ENCODE peak calls at places on chromosomes 12 and 14, in nine cellular contexts. K is Daoy, Z is midbrain, C is NT2/D1, W is sciatic nerve, J is HEK293T, H is activated T-cell treated with anti-CD3 and anti-CD28 coated beads for 4 hours, S is progenitor cell of endocrine pancreas, M is NCI-H460. Q is an unnamed sample.
A peak's percentile ranks its signal among the peaks of the same experiment; 100 is the strongest.

GRCh38 chr12:112536367-112536730 is 117.6 kb downstream of the PTPN11 start:
- DNase-seq in K (no peak), Z (no peak), C (no peak), W (no peak), J (no peak), H (no peak), S (no peak), M (no peak), Q (no peak)

GRCh38 chr12:125455556-125455955 is 390.3 kb downstream of the AACS start:
- DNase-seq in K (no peak), Z (no peak), C (no peak), W (no peak), J (no peak), H (no peak), S (no peak), M (no peak), Q (peak; percentile 9)

GRCh38 chr12:2389079-2389790 is 336.4 kb downstream of the CACNA1C start:
- DNase-seq in K (no peak), Z (no peak), C (no peak), W (no peak), J (no peak), H (no peak), S (no peak), M (no peak), Q (no peak)

GRCh38 chr14:90642239-90642717 is 174.0 kb downstream of the TTC7B start:
- DNase-seq in K (no peak), Z (peak; percentile 70), C (peak; percentile 85), W (no peak), J (no peak), H (no peak), S (no peak), M (no peak), Q (no peak)

GRCh38 chr14:85934123-85934885 is 404.4 kb downstream of the FLRT2 start:
- DNase-seq in K (peak; percentile 53), Z (peak; percentile 18), C (no peak), W (no peak), J (no peak), H (peak; percentile 33), S (no peak), M (peak; percentile 58), Q (peak; percentile 49)

GRCh38 chr12:10160659-10161386 is 11.1 kb downstream of the OLR1 start:
- DNase-seq in K (no peak), Z (no peak), C (no peak), W (no peak), J (no peak), H (no peak), S (no peak), M (no peak), Q (peak; percentile 49)

GRCh38 chr12:109721276-109721675 is 7.7 kb downstream of the FAM222A start:
- DNase-seq in K (no peak), Z (peak; percentile 37), C (no peak), W (no peak), J (no peak), H (no peak), S (no peak), M (no peak), Q (no peak)

GRCh38 chr14:105439710-105440553 is 20.3 kb downstream of the MTA1 start:
- DNase-seq in K (peak; percentile 50), Z (no peak), C (no peak), W (no peak), J (no peak), H (no peak), S (no peak), M (peak; percentile 19), Q (peak; percentile 57)

GRCh38 chr12:75900781-75901254 is 130.8 kb downstream of the PHLDA1 start:
- DNase-seq in K (no peak), Z (no peak), C (no peak), W (no peak), J (no peak), H (no peak), S (no peak), M (no peak), Q (no peak)

GRCh38 chr14:91419044-91419397 is 1.4 kb upstream of the CCDC88C start:
- DNase-seq in K (no peak), Z (no peak), C (no peak), W (no peak), J (no peak), H (no peak), S (no peak), M (no peak), Q (no peak)

GRCh38 chr12:6786416-6787094 is 2.8 kb upstream of the CD4 start:
- DNase-seq in K (no peak), Z (no peak), C (peak; percentile 80), W (no peak), J (no peak), H (no peak), S (no peak), M (no peak), Q (no peak)

GRCh38 chr14:73759183-73759713 is 45.1 kb upstream of the PNMA1 start:
- DNase-seq in K (peak; percentile 62), Z (peak; percentile 51), C (no peak), W (peak; percentile 89), J (peak; percentile 67), H (no peak), S (peak; percentile 38), M (no peak), Q (peak; percentile 38)

GRCh38 chr14:92665699-92666110 is 82.7 kb downstream of the LGMN start:
- DNase-seq in K (no peak), Z (no peak), C (no peak), W (no peak), J (no peak), H (no peak), S (no peak), M (no peak), Q (no peak)

GRCh38 chr14:39491134-39491541 is 58.9 kb upstream of the FBXO33 start:
- DNase-seq in K (peak; percentile 4), Z (peak; percentile 44), C (no peak), W (no peak), J (peak; percentile 18), H (no peak), S (no peak), M (peak; percentile 36), Q (peak; percentile 38)

GRCh38 chr12:80325167-80325959 is 118.7 kb upstream of the PTPRQ start:
- DNase-seq in K (no peak), Z (no peak), C (no peak), W (no peak), J (no peak), H (no peak), S (no peak), M (no peak), Q (no peak)

GRCh38 chr14:99131632-99132271 is 140.2 kb downstream of the BCL11B start:
- DNase-seq in K (no peak), Z (no peak), C (no peak), W (no peak), J (no peak), H (no peak), S (no peak), M (no peak), Q (no peak)

GRCh38 chr14:51018521-51018920 is 74.2 kb upstream of the PYGL start:
- DNase-seq in K (no peak), Z (no peak), C (no peak), W (no peak), J (no peak), H (no peak), S (no peak), M (no peak), Q (no peak)

GRCh38 chr14:24693941-24694507 is 60.0 kb upstream of the GZMB start:
- DNase-seq in K (no peak), Z (no peak), C (no peak), W (no peak), J (no peak), H (no peak), S (no peak), M (no peak), Q (no peak)

GRCh38 chr12:30533518-30533917 is 162.2 kb downstream of the IPO8 start:
- DNase-seq in K (no peak), Z (no peak), C (no peak), W (no peak), J (no peak), H (no peak), S (no peak), M (no peak), Q (no peak)

Q was measured in MCF 10A.